ENCODE peak calls at places on chromosomes 4 and X, in ten cellular contexts. S is aorta; J is H1; M is cardiac muscle cell; X is GM23248; A is CD8-positive, alpha-beta T cell; B is CD8-positive, alpha-beta memory T cell; C is A549; Z is suprapubic skin; R is IMR-90. P is an unnamed sample. For H3K4me1, the result is how much of the 10 kb centered on the place peaks cover.

GRCh38 chr4:648579-649292 is 23.4 kb downstream of the PDE6B start:
- DNase-seq in S (peak), J (no peak), M (no peak), X (no peak), A (no peak), B (no peak), C (no peak), Z (no peak), R (no peak), P (no peak)

GRCh38 chr4:139951051-139951450 is 202.9 kb downstream of the MAML3 start:
- DNase-seq in S (peak), J (no peak), M (peak), X (peak), A (no peak), B (no peak), C (no peak), Z (no peak), R (no peak), P (no peak)

GRCh38 chr4:137804906-137805511 is 272.7 kb upstream of the PCDH18 start:
- DNase-seq in S (no peak), J (no peak), M (no peak), X (no peak), A (no peak), B (no peak), C (no peak), Z (no peak), R (no peak), P (no peak)

GRCh38 chr4:89382439-89382838 is 74.8 kb upstream of the GPRIN3 start:
- DNase-seq in S (no peak), J (no peak), M (no peak), X (no peak), A (no peak), B (no peak), C (no peak), Z (no peak), R (no peak), P (no peak)

GRCh38 chr4:102574317-102574716 is 73.2 kb downstream of the NFKB1 start:
- DNase-seq in S (no peak), J (no peak), M (peak), X (no peak), A (no peak), B (no peak), C (no peak), Z (no peak), R (peak), P (no peak)

GRCh38 chrX:24341795-24342194 is 18.6 kb upstream of the SUPT20HL1 start:
- DNase-seq in S (no peak), J (no peak), M (peak), X (peak), A (no peak), B (no peak), C (no peak), Z (no peak), R (peak), P (no peak)

GRCh38 chr4:38868055-38868965 is 704 bp downstream of the FAM114A1 start:
- DNase-seq in S (peak), J (peak), M (peak), X (peak), A (no peak), B (no peak), C (no peak), Z (peak), R (peak), P (peak)

GRCh38 chr4:17618926-17619325 is 4.5 kb downstream of the MED28 start:
- DNase-seq in S (no peak), J (no peak), M (no peak), X (no peak), A (no peak), B (no peak), C (no peak), Z (no peak), R (no peak), P (no peak)

GRCh38 chr4:186728631-186729271 is 5.1 kb upstream of the FAT1 start:
- DNase-seq in S (no peak), J (no peak), M (no peak), X (peak), A (no peak), B (no peak), C (no peak), Z (no peak), R (no peak), P (no peak)

GRCh38 chr4:86117781-86118302 is 242.0 kb downstream of the MAPK10 start:
- DNase-seq in S (no peak), J (no peak), M (peak), X (peak), A (no peak), B (no peak), C (no peak), Z (no peak), R (peak), P (no peak)

GRCh38 chr4:41427306-41427882 is 110.6 kb upstream of the LIMCH1 start:
- DNase-seq in S (no peak), J (no peak), M (no peak), X (no peak), A (no peak), B (no peak), C (no peak), Z (no peak), R (no peak), P (no peak)

GRCh38 chrX:48003758-48004457 is at the start of gene ZNF182:
- DNase-seq in S (peak), J (peak), M (peak), X (peak), A (peak), B (peak), C (peak), Z (peak), R (peak), P (peak)

GRCh38 chrX:11341274-11342256 is 48.4 kb downstream of the AMELX start:
- DNase-seq in S (peak), J (no peak), M (peak), X (peak), A (no peak), B (no peak), C (no peak), Z (peak), R (peak), P (peak)

GRCh38 chr4:174702974-174703478 is 126.0 kb downstream of the GLRA3 start:
- DNase-seq in S (no peak), J (no peak), M (peak), X (peak), A (no peak), B (no peak), C (no peak), Z (no peak), R (no peak), P (no peak)

GRCh38 chrX:37921758-37922157 is 74.4 kb upstream of the DYNLT3 start:
- DNase-seq in S (no peak), J (no peak), M (no peak), X (peak), A (no peak), B (no peak), C (no peak), Z (no peak), R (peak), P (no peak)

GRCh38 chr4:108417923-108418322 is 202.5 kb upstream of the RPL34 start:
- DNase-seq in S (no peak), J (no peak), M (no peak), X (peak), A (no peak), B (no peak), C (no peak), Z (no peak), R (peak), P (no peak)

GRCh38 chr4:65968873-65969272 is 298.6 kb upstream of the EPHA5 start:
- DNase-seq in S (no peak), J (no peak), M (peak), X (no peak), A (no peak), B (no peak), C (no peak), Z (no peak), R (no peak), P (no peak)

GRCh38 chr4:82898322-82899243 is 2.0 kb upstream of the THAP9 start:
- DNase-seq in S (peak), J (no peak), M (peak), X (peak), A (no peak), B (no peak), C (peak), Z (no peak), R (peak), P (no peak)

GRCh38 chrX:133580630-133581029 is 165.3 kb upstream of the GPC4 start:
- DNase-seq in S (no peak), J (no peak), M (no peak), X (peak), A (no peak), B (no peak), C (no peak), Z (no peak), R (no peak), P (no peak)

GRCh38 chr4:16532240-16532990 is 306.1 kb upstream of the TAPT1 start:
- DNase-seq in S (no peak), J (no peak), M (peak), X (peak), A (no peak), B (no peak), C (no peak), Z (no peak), R (peak), P (no peak)

GRCh38 chr4:64738240-64738639 is 329.0 kb upstream of the TECRL start:
- DNase-seq in S (no peak), J (no peak), M (no peak), X (no peak), A (no peak), B (no peak), C (no peak), Z (no peak), R (no peak), P (no peak)

GRCh38 chr4:174318829-174319764 is 35.4 kb downstream of the CEP44 start:
- DNase-seq in S (no peak), J (no peak), M (peak), X (peak), A (no peak), B (peak), C (no peak), Z (no peak), R (peak), P (no peak)

GRCh38 chr4:26459054-26459755 is 31.1 kb downstream of the CCKAR start:
- DNase-seq in S (no peak), J (no peak), M (peak), X (peak), A (no peak), B (peak), C (peak), Z (no peak), R (peak), P (no peak)

GRCh38 chrX:17579021-17579420 is 158.3 kb upstream of the SCML1 start:
- DNase-seq in S (no peak), J (no peak), M (no peak), X (peak), A (no peak), B (no peak), C (no peak), Z (no peak), R (peak), P (no peak)

GRCh38 chrX:68842781-68843581 is 14.2 kb downstream of the EFNB1 start:
- DNase-seq in S (peak), J (no peak), M (peak), X (no peak), A (no peak), B (no peak), C (no peak), Z (no peak), R (peak), P (peak)
- H3K4me1 ChIP-seq in S (under half), J (under half), M (under half), X (under half), A (under half), B (under half), C (under half), Z (under half), R (under half), P (under half)

GRCh38 chr4:3389186-3389878 is 52.4 kb upstream of the HGFAC start:
- DNase-seq in S (no peak), J (peak), M (no peak), X (no peak), A (no peak), B (no peak), C (no peak), Z (peak), R (no peak), P (peak)
- H3K4me3 ChIP-seq in S (no peak), J (no peak), M (no peak), X (peak), A (no peak), B (no peak), C (no peak), Z (peak), R (peak), P (peak)

DNA sequence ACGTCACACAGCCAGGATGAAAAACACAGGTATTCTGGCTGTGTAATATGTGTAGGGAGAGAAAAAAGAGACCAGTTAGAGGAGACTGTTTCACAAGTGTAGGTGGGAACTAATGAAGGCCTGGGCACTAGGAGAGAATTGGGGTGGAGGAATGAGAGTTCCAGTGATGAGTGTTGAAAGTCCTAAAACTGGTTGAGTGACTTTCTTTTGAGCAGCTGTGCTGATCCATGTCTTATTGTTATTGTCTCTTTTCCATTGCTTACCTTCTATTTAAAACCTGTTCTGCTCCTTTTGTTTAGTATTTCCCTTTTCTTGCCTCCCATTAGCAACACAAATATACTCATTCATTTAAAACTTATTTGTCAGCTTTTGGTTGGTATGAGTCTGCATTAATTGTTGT is 88.7 kb downstream of the PDLIM5 start:
- DNase-seq in S (no peak), J (no peak), M (no peak), X (no peak), A (no peak), B (no peak), C (no peak), Z (no peak), R (no peak), P (no peak)
- H3K4me1 ChIP-seq in S (under half), J (under half), M (under half), X (under half), A (under half), B (under half), C (half or more), Z (half or more), R (under half), P (half or more)

DNA sequence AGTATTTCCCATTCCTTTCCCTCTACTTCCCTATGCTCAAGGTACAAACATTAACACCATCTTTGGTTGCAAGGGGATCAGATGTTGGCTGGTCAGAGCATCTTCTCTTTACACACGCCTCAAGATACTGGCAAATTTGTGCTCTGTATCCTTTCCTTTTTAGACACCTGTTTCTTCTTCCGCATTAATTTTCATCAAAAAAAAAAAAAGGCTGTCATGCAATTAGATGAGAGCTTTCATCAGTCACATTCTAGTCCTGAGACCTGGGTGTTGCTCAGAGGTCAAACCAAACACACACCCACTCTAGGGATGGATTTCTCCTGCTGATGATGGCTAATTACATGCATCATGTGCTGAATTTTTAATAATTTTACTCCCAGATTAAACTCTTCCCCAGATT is 2.0 kb downstream of the RELL1 start:
- DNase-seq in S (no peak), J (no peak), M (no peak), X (no peak), A (no peak), B (no peak), C (no peak), Z (no peak), R (no peak), P (no peak)
- H3K4me3 ChIP-seq in S (no peak), J (no peak), M (no peak), X (no peak), A (no peak), B (no peak), C (no peak), Z (no peak), R (no peak), P (no peak)

DNA sequence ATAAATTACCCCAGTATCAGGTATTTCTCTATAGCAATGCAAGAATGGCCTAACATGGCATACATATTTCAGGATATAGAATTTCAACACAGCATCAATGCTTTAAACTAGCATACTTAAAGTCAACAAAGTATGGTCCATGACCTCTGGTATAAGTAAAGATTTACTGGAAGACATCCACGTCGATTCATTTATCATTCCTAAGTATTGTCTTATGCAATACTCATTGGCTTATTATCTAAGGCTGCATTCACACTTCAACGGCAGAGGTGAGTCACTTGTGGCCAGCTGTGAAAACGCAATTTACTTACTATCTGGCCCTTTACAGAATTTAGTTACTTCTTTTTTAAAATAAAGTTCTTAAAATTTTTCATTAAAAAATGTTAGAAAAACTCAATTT is 42.6 kb downstream of the ADGRA3 start:
- DNase-seq in S (no peak), J (no peak), M (peak), X (peak), A (no peak), B (no peak), C (no peak), Z (no peak), R (peak), P (no peak)
- H3K4me1 ChIP-seq in S (under half), J (under half), M (under half), X (under half), A (under half), B (under half), C (under half), Z (under half), R (under half), P (half or more)

GRCh38 chr4:14176613-14177012 is 549.1 kb upstream of the BOD1L1 start:
- DNase-seq in S (no peak), J (no peak), M (no peak), X (no peak), A (no peak), B (no peak), C (no peak), Z (no peak), R (peak), P (no peak)

GRCh38 chr4:14180983-14181601 is 553.6 kb upstream of the BOD1L1 start:
- DNase-seq in S (no peak), J (no peak), M (peak), X (no peak), A (no peak), B (no peak), C (peak), Z (no peak), R (peak), P (no peak)

GRCh38 chr4:14178421-14178820 is 550.9 kb upstream of the BOD1L1 start:
- DNase-seq in S (no peak), J (no peak), M (peak), X (peak), A (no peak), B (no peak), C (no peak), Z (no peak), R (peak), P (no peak)

GRCh38 chr4:14180166-14180565 is 552.6 kb upstream of the BOD1L1 start:
- DNase-seq in S (no peak), J (no peak), M (no peak), X (no peak), A (no peak), B (no peak), C (no peak), Z (no peak), R (no peak), P (no peak)

GRCh38 chr4:14177987-14178386 is 550.5 kb upstream of the BOD1L1 start:
- DNase-seq in S (no peak), J (no peak), M (no peak), X (no peak), A (no peak), B (no peak), C (no peak), Z (no peak), R (no peak), P (no peak)
- H3K4me3 ChIP-seq in S (no peak), J (no peak), M (no peak), X (no peak), A (no peak), B (peak), C (no peak), Z (no peak), R (no peak), P (no peak)

GRCh38 chr4:76203541-76203940 is 10.1 kb downstream of the SCARB2 start:
- DNase-seq in S (no peak), J (no peak), M (no peak), X (no peak), A (no peak), B (no peak), C (no peak), Z (no peak), R (no peak), P (no peak)

GRCh38 chr4:76204936-76205335 is 8.7 kb downstream of the SCARB2 start:
- DNase-seq in S (no peak), J (no peak), M (no peak), X (no peak), A (no peak), B (no peak), C (no peak), Z (no peak), R (no peak), P (no peak)

GRCh38 chr4:76209876-76210275 is 3.7 kb downstream of the SCARB2 start:
- DNase-seq in S (no peak), J (no peak), M (no peak), X (no peak), A (no peak), B (no peak), C (no peak), Z (no peak), R (no peak), P (no peak)

GRCh38 chr4:76208005-76208765 is 5.4 kb downstream of the SCARB2 start:
- DNase-seq in S (peak), J (no peak), M (peak), X (peak), A (no peak), B (no peak), C (no peak), Z (peak), R (peak), P (peak)

GRCh38 chr4:76206222-76206942 is 7.2 kb downstream of the SCARB2 start:
- DNase-seq in S (no peak), J (no peak), M (no peak), X (peak), A (no peak), B (no peak), C (no peak), Z (no peak), R (peak), P (no peak)
- H3K4me1 ChIP-seq in S (under half), J (under half), M (under half), X (half or more), A (under half), B (under half), C (under half), Z (half or more), R (under half), P (half or more)

DNA sequence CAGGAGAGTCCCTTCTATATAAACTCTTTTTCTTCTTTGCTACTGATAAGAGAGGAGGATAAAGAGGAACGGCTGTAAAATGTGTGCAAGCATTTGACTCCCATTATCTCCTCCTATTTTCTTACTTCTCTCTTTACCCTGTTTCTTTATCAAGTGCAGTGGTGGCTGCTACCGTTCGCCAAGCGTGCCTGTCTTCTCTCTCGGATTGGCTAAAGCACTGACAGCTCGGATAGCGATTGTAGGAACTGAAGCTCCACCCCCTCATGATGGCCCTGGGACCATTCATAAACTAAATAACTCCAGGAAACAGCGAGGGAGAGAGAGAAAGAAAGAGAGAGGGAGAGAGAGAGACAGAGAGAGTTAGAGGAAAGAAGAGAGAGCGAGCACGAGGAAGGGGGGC is 340 bp upstream of the MAB21L2 start:
- DNase-seq in S (no peak), J (peak), M (peak), X (no peak), A (no peak), B (no peak), C (no peak), Z (no peak), R (peak), P (no peak)
- H3K4me3 ChIP-seq in S (no peak), J (peak), M (no peak), X (no peak), A (no peak), B (no peak), C (no peak), Z (no peak), R (peak), P (peak)

GRCh38 chr4:155377281-155377680 is 516 bp upstream of the MAP9 start:
- DNase-seq in S (no peak), J (no peak), M (peak), X (peak), A (no peak), B (no peak), C (no peak), Z (no peak), R (peak), P (no peak)
- H3K4me1 ChIP-seq in S (under half), J (under half), M (under half), X (under half), A (under half), B (under half), C (under half), Z (under half), R (under half), P (under half)